ENCODE peak calls at places on chromosomes 12 and 14, in six cellular contexts. N is naive B cell, X is T47D, A is HFFc6, Q is Daoy, O is heart left ventricle. V is an unnamed sample.
A peak's percentile ranks its signal among the peaks of the same experiment; 100 is the strongest.

GRCh38 chr12:105492591-105492990 is 162.1 kb downstream of the C12orf75 start:
- DNase-seq in N (no peak), X (no peak), A (peak; percentile 58), Q (peak; percentile 18), O (no peak), V (no peak)

GRCh38 chr12:50477241-50477832 is 27.4 kb upstream of the DIP2B start:
- DNase-seq in N (no peak), X (no peak), A (no peak), Q (no peak), O (no peak), V (no peak)

GRCh38 chr12:29072631-29073030 is 76.4 kb upstream of the FAR2 start:
- DNase-seq in N (no peak), X (no peak), A (no peak), Q (no peak), O (no peak), V (peak; percentile 22)

GRCh38 chr14:100446572-100446971 is 123.4 kb downstream of the SLC25A47 start:
- DNase-seq in N (no peak), X (no peak), A (no peak), Q (peak; percentile 59), O (no peak), V (no peak)

GRCh38 chr12:105522166-105522825 is 191.8 kb downstream of the C12orf75 start:
- DNase-seq in N (no peak), X (no peak), A (peak; percentile 67), Q (peak; percentile 12), O (no peak), V (no peak)

GRCh38 chr12:57096099-57096572 is 7.2 kb downstream of the NAB2 start:
- DNase-seq in N (no peak), X (no peak), A (no peak), Q (no peak), O (no peak), V (peak; percentile 45)

GRCh38 chr12:55624056-55624455 is 12.6 kb upstream of the OR10P1 start:
- DNase-seq in N (no peak), X (no peak), A (no peak), Q (peak; percentile 18), O (no peak), V (no peak)

GRCh38 chr14:53295985-53296582 is 143.0 kb upstream of the DDHD1 start:
- DNase-seq in N (peak; percentile 31), X (peak; percentile 24), A (peak; percentile 9), Q (peak; percentile 28), O (no peak), V (no peak)

GRCh38 chr14:21350539-21350938 is 33.3 kb downstream of the SUPT16H start:
- DNase-seq in N (no peak), X (no peak), A (no peak), Q (no peak), O (no peak), V (no peak)

GRCh38 chr14:92677087-92677668 is 71.2 kb downstream of the LGMN start:
- DNase-seq in N (peak; percentile 84), X (no peak), A (no peak), Q (no peak), O (no peak), V (no peak)

GRCh38 chr12:95820096-95820703 is 29.6 kb upstream of the NTN4 start:
- DNase-seq in N (no peak), X (no peak), A (peak; percentile 62), Q (no peak), O (no peak), V (peak; percentile 30)

GRCh38 chr12:91127751-91128150 is 16.5 kb upstream of the LUM start:
- DNase-seq in N (no peak), X (no peak), A (peak; percentile 62), Q (no peak), O (no peak), V (no peak)

GRCh38 chr14:37384870-37385596 is 187.3 kb downstream of the MIPOL1 start:
- DNase-seq in N (no peak), X (no peak), A (no peak), Q (no peak), O (no peak), V (no peak)

GRCh38 chr14:101507306-101508150 is 53.8 kb upstream of the DIO3 start:
- DNase-seq in N (no peak), X (no peak), A (no peak), Q (no peak), O (no peak), V (no peak)

GRCh38 chr12:98721204-98721702 is 76.2 kb downstream of the APAF1 start:
- DNase-seq in N (no peak), X (no peak), A (no peak), Q (no peak), O (no peak), V (no peak)

GRCh38 chr14:105439710-105440553 is 20.3 kb downstream of the MTA1 start:
- DNase-seq in N (no peak), X (peak; percentile 69), A (no peak), Q (peak; percentile 50), O (no peak), V (peak; percentile 25)

GRCh38 chr14:43539210-43539609 is 967.9 kb downstream of the FSCB start:
- DNase-seq in N (no peak), X (no peak), A (no peak), Q (peak; percentile 55), O (no peak), V (no peak)

GRCh38 chr14:77459072-77459723 is 1.3 kb downstream of the AHSA1 start:
- DNase-seq in N (peak; percentile 43), X (no peak), A (peak; percentile 68), Q (peak; percentile 59), O (peak; percentile 48), V (peak; percentile 6)

GRCh38 chr12:11896530-11896929 is 174.2 kb upstream of the BCL2L14 start:
- DNase-seq in N (no peak), X (no peak), A (no peak), Q (no peak), O (no peak), V (no peak)

GRCh38 chr12:55847603-55848329 is 5.0 kb upstream of the MMP19 start:
- DNase-seq in N (no peak), X (no peak), A (peak; percentile 99), Q (peak; percentile 97), O (peak; percentile 85), V (peak; percentile 95)

GRCh38 chr14:22375321-22375930 is 213.6 kb downstream of the DAD1 start:
- DNase-seq in N (peak; percentile 41), X (peak; percentile 9), A (peak; percentile 46), Q (peak; percentile 44), O (no peak), V (no peak)

GRCh38 chr12:123032736-123033391 is 52.4 kb downstream of the ARL6IP4 start:
- DNase-seq in N (no peak), X (no peak), A (no peak), Q (no peak), O (no peak), V (no peak)

GRCh38 chr12:93823616-93824410 is 146.6 kb downstream of the CRADD start:
- DNase-seq in N (no peak), X (no peak), A (no peak), Q (no peak), O (no peak), V (no peak)

GRCh38 chr12:4379410-4379809 is at the start of gene FGF23:
- DNase-seq in N (no peak), X (no peak), A (no peak), Q (peak; percentile 68), O (no peak), V (peak; percentile 26)

GRCh38 chr14:52862652-52863338 is 71.4 kb upstream of the GNPNAT1 start:
- DNase-seq in N (no peak), X (peak; percentile 51), A (peak; percentile 41), Q (no peak), O (no peak), V (no peak)

GRCh38 chr12:29428630-29429029 is 47.7 kb upstream of the ERGIC2 start:
- DNase-seq in N (no peak), X (no peak), A (peak; percentile 35), Q (peak; percentile 13), O (no peak), V (no peak)

GRCh38 chr12:18382486-18382885 is 121.2 kb downstream of the PIK3C2G start:
- DNase-seq in N (no peak), X (no peak), A (peak; percentile 26), Q (no peak), O (no peak), V (no peak)

GRCh38 chr14:24058951-24059475 is 7.2 kb downstream of the CARMIL3 start:
- DNase-seq in N (no peak), X (no peak), A (no peak), Q (no peak), O (no peak), V (no peak)

GRCh38 chr12:59650594-59651229 is 54.9 kb downstream of the SLC16A7 start:
- DNase-seq in N (no peak), X (no peak), A (peak; percentile 9), Q (no peak), O (no peak), V (no peak)

GRCh38 chr14:51650721-51651387 is 856 bp upstream of the FRMD6 start:
- DNase-seq in N (no peak), X (peak; percentile 12), A (no peak), Q (peak; percentile 41), O (peak; percentile 22), V (peak; percentile 58)

GRCh38 chr14:58245562-58245961 is 919 bp downstream of the PSMA3 start:
- DNase-seq in N (no peak), X (no peak), A (no peak), Q (no peak), O (no peak), V (no peak)

GRCh38 chr14:31927348-31927826 is 149.7 kb upstream of the ARHGAP5 start:
- DNase-seq in N (no peak), X (no peak), A (peak; percentile 87), Q (peak; percentile 92), O (peak; percentile 46), V (peak; percentile 9)

V was measured in MG63.